ENCODE peak calls at places on chromosome X, in eight cellular contexts. O, T, W, A, B, J, N and D are unnamed samples.

GRCh38 chrX:70096052-70096451 is 33.8 kb downstream of the OTUD6A start:
- DNase-seq in B (no peak), N (no peak), J (no peak), O (no peak), A (peak; percentile 20), W (peak; percentile 16), T (no peak), D (no peak)

GRCh38 chrX:66030505-66031317 is 9.2 kb downstream of the VSIG4 start:
- DNase-seq in N (no peak), W (peak; percentile 46), O (no peak), J (no peak), T (no peak), A (peak; percentile 5), B (peak; percentile 18), D (no peak)

GRCh38 chrX:85859426-85859825 is 187.9 kb downstream of the CHM start:
- DNase-seq in W (no peak), O (no peak), A (no peak), N (no peak), J (no peak), T (no peak), B (no peak), D (no peak)

GRCh38 chrX:15274946-15275345 is 5.1 kb upstream of the ASB9 start:
- DNase-seq in J (no peak), N (no peak), A (no peak), T (no peak), B (no peak), W (peak; percentile 22), O (no peak), D (no peak)

GRCh38 chrX:34956915-34957314 is 14.3 kb downstream of the FAM47B start:
- DNase-seq in O (no peak), T (no peak), J (no peak), B (no peak), W (peak; percentile 58), A (peak; percentile 57), N (peak; percentile 56), D (no peak)

GRCh38 chrX:155028749-155029360 is 2.2 kb downstream of the FUNDC2 start:
- DNase-seq in J (no peak), N (peak; percentile 69), W (peak; percentile 60), T (no peak), O (no peak), B (no peak), A (peak; percentile 12), D (no peak)

GRCh38 chrX:41352329-41352801 is 18.4 kb downstream of the DDX3X start:
- DNase-seq in O (no peak), T (no peak), B (no peak), W (no peak), J (no peak), A (no peak), N (no peak), D (no peak)

GRCh38 chrX:47560179-47560830 is 700 bp upstream of the ARAF start:
- DNase-seq in B (no peak), W (no peak), N (no peak), A (no peak), J (no peak), O (no peak), T (no peak), D (no peak)

GRCh38 chrX:77528034-77528433 is 80.8 kb downstream of the FGF16 start:
- DNase-seq in A (no peak), N (no peak), J (no peak), B (no peak), T (no peak), W (no peak), O (no peak), D (no peak)

GRCh38 chrX:9704876-9705465 is 60.7 kb downstream of the GPR143 start:
- DNase-seq in B (no peak), J (no peak), T (no peak), W (no peak), O (no peak), N (no peak), A (no peak), D (no peak)

GRCh38 chrX:19670854-19671620 is 155.7 kb upstream of the MAP3K15 start:
- DNase-seq in N (peak; percentile 84), W (peak; percentile 85), T (no peak), B (no peak), A (peak; percentile 76), O (no peak), J (no peak), D (no peak)

GRCh38 chrX:1244164-1245076 is 24.2 kb upstream of the CSF2RA start:
- DNase-seq in W (no peak), O (no peak), N (no peak), T (no peak), A (peak; percentile 8), J (no peak), B (no peak), D (no peak)

GRCh38 chrX:68761086-68761485 is 67.7 kb upstream of the EFNB1 start:
- DNase-seq in B (no peak), J (no peak), O (no peak), T (no peak), W (no peak), N (no peak), A (peak; percentile 2), D (no peak)

GRCh38 chrX:31099536-31100090 is 27.8 kb upstream of the FTHL17 start:
- DNase-seq in J (no peak), T (no peak), N (no peak), O (no peak), B (peak; percentile 20), W (no peak), A (no peak), D (no peak)

GRCh38 chrX:41128955-41129354 is 43.7 kb downstream of the USP9X start:
- DNase-seq in T (no peak), N (no peak), W (no peak), A (no peak), B (no peak), J (no peak), O (no peak), D (no peak)

GRCh38 chrX:138014577-138014976 is 448.6 kb downstream of the ZIC3 start:
- DNase-seq in O (no peak), N (no peak), T (no peak), A (no peak), B (no peak), W (no peak), J (no peak), D (no peak)

GRCh38 chrX:101232316-101232715 is 12.7 kb downstream of the DRP2 start:
- DNase-seq in T (no peak), W (peak; percentile 23), J (no peak), B (no peak), A (peak; percentile 31), O (no peak), N (peak; percentile 41), D (no peak)

GRCh38 chrX:11059923-11060322 is 51.2 kb upstream of the HCCS start:
- DNase-seq in W (peak; percentile 24), N (peak; percentile 49), T (no peak), A (peak; percentile 62), J (no peak), B (no peak), O (no peak), D (no peak)